ENCODE peak calls at places on chromosomes 2 and 18, in eight cellular contexts. P is GM12864; W is CD4-positive, alpha-beta T cell; X is HTR-8/SVneo; B is fibroblast of the conjunctiva; M is stimulated activated CD8-positive, alpha-beta memory T cell treated with anti-CD3 and anti-CD28 coated beads, Interleukin-15, amount 100 ng/mL, for 24 hours; N is amniotic stem cell; K is SW 1271. C is an unnamed sample.

GRCh38 chr2:22800422-22800821 is 584.6 kb upstream of the KLHL29 start:
- DNase-seq in P (no peak), W (no peak), X (no peak), B (no peak), M (no peak), N (no peak), K (no peak), C (no peak)

GRCh38 chr2:195119231-195119630 is 537.8 kb upstream of the SLC39A10 start:
- DNase-seq in P (no peak), W (no peak), X (no peak), B (no peak), M (no peak), N (no peak), K (no peak), C (no peak)

GRCh38 chr18:70380915-70381896 is 92.4 kb downstream of the SOCS6 start:
- DNase-seq in P (no peak), W (no peak), X (no peak), B (no peak), M (no peak), N (no peak), K (no peak), C (no peak)

GRCh38 chr2:68094111-68094510 is 31.3 kb upstream of the C1D start:
- DNase-seq in P (no peak), W (no peak), X (no peak), B (no peak), M (no peak), N (no peak), K (no peak), C (no peak)

GRCh38 chr2:26735096-26735495 is 29.0 kb upstream of the SLC35F6 start:
- DNase-seq in P (no peak), W (no peak), X (peak), B (peak), M (no peak), N (peak), K (peak), C (peak)

GRCh38 chr18:37537868-37538525 is 27.6 kb downstream of the CELF4 start:
- DNase-seq in P (no peak), W (no peak), X (peak), B (peak), M (peak), N (peak), K (peak), C (peak)

GRCh38 chr2:9163306-9164111 is 43.1 kb upstream of the ASAP2 start:
- DNase-seq in P (no peak), W (no peak), X (no peak), B (no peak), M (no peak), N (peak), K (no peak), C (no peak)

GRCh38 chr18:23114911-23115310 is 20.4 kb upstream of the CABLES1 start:
- DNase-seq in P (no peak), W (no peak), X (no peak), B (no peak), M (no peak), N (no peak), K (no peak), C (peak)

GRCh38 chr2:222861411-222862067 is 703 bp downstream of the ACSL3 start:
- DNase-seq in P (no peak), W (peak), X (no peak), B (no peak), M (no peak), N (no peak), K (no peak), C (no peak)

GRCh38 chr18:31576670-31577069 is 15.0 kb upstream of the TTR start:
- DNase-seq in P (peak), W (no peak), X (no peak), B (no peak), M (no peak), N (no peak), K (no peak), C (no peak)

GRCh38 chr2:88170472-88170892 is 336 bp downstream of the THNSL2 start:
- DNase-seq in P (no peak), W (no peak), X (no peak), B (no peak), M (no peak), N (no peak), K (peak), C (no peak)

GRCh38 chr18:74290831-74291770 is 662 bp downstream of the CYB5A start:
- DNase-seq in P (no peak), W (no peak), X (no peak), B (no peak), M (no peak), N (no peak), K (no peak), C (no peak)

GRCh38 chr2:128198666-128199065 is 107.7 kb downstream of the UGGT1 start:
- DNase-seq in P (no peak), W (no peak), X (no peak), B (no peak), M (no peak), N (no peak), K (no peak), C (no peak)

GRCh38 chr18:31065036-31065773 is 22.7 kb upstream of the DSC3 start:
- DNase-seq in P (no peak), W (no peak), X (no peak), B (no peak), M (no peak), N (no peak), K (no peak), C (no peak)

C was measured in RCC 7860.